ENCODE peak calls at places on chromosomes 3 and 15, in seven cellular contexts. One of them, this sample, is unnamed.

GRCh38 chr15:25250906-25251622 is 187.8 kb downstream of the UBE3A start:
- DNase-seq in upper lobe of right lung: peak
- DNase-seq in pancreas: peak
- DNase-seq in heart right ventricle: no peak
- DNase-seq in heart left ventricle: no peak
- DNase-seq in breast epithelium: peak
- DNase-seq in lower leg skin: no peak
- DNase-seq in this sample: no peak

GRCh38 chr3:46916278-46916677 is 38.8 kb downstream of the PTH1R start:
- DNase-seq in upper lobe of right lung: no peak
- DNase-seq in pancreas: no peak
- DNase-seq in heart right ventricle: no peak
- DNase-seq in heart left ventricle: no peak
- DNase-seq in breast epithelium: no peak
- DNase-seq in lower leg skin: no peak
- DNase-seq in this sample: no peak

GRCh38 chr3:106518516-106518915 is 649.7 kb upstream of the CBLB start:
- DNase-seq in upper lobe of right lung: no peak
- DNase-seq in pancreas: no peak
- DNase-seq in heart right ventricle: no peak
- DNase-seq in heart left ventricle: no peak
- DNase-seq in breast epithelium: no peak
- DNase-seq in lower leg skin: no peak
- DNase-seq in this sample: peak

GRCh38 chr15:45714501-45715488 is 80.0 kb downstream of the SQOR start:
- DNase-seq in upper lobe of right lung: no peak
- DNase-seq in pancreas: peak
- DNase-seq in heart right ventricle: peak
- DNase-seq in heart left ventricle: peak
- DNase-seq in breast epithelium: peak
- DNase-seq in lower leg skin: peak
- DNase-seq in this sample: peak

GRCh38 chr3:62145086-62145757 is 228.1 kb downstream of the FEZF2 start:
- DNase-seq in upper lobe of right lung: no peak
- DNase-seq in pancreas: no peak
- DNase-seq in heart right ventricle: no peak
- DNase-seq in heart left ventricle: no peak
- DNase-seq in breast epithelium: no peak
- DNase-seq in lower leg skin: no peak
- DNase-seq in this sample: no peak

GRCh38 chr15:60115579-60116415 is 111.7 kb downstream of the FOXB1 start:
- DNase-seq in upper lobe of right lung: no peak
- DNase-seq in pancreas: no peak
- DNase-seq in heart right ventricle: no peak
- DNase-seq in heart left ventricle: no peak
- DNase-seq in breast epithelium: no peak
- DNase-seq in lower leg skin: no peak
- DNase-seq in this sample: no peak

GRCh38 chr3:107630779-107631178 is 108.0 kb downstream of the BBX start:
- DNase-seq in upper lobe of right lung: no peak
- DNase-seq in pancreas: no peak
- DNase-seq in heart right ventricle: no peak
- DNase-seq in heart left ventricle: no peak
- DNase-seq in breast epithelium: no peak
- DNase-seq in lower leg skin: no peak
- DNase-seq in this sample: no peak

GRCh38 chr3:23238578-23238977 is 35.5 kb downstream of the UBE2E2 start:
- DNase-seq in upper lobe of right lung: no peak
- DNase-seq in pancreas: no peak
- DNase-seq in heart right ventricle: no peak
- DNase-seq in heart left ventricle: no peak
- DNase-seq in breast epithelium: no peak
- DNase-seq in lower leg skin: no peak
- DNase-seq in this sample: no peak

GRCh38 chr3:130354430-130354829 is 9.0 kb downstream of the COL6A5 start:
- DNase-seq in upper lobe of right lung: no peak
- DNase-seq in pancreas: no peak
- DNase-seq in heart right ventricle: no peak
- DNase-seq in heart left ventricle: no peak
- DNase-seq in breast epithelium: no peak
- DNase-seq in lower leg skin: no peak
- DNase-seq in this sample: no peak

GRCh38 chr3:158095302-158095997 is 10.8 kb downstream of the SHOX2 start:
- DNase-seq in upper lobe of right lung: no peak
- DNase-seq in pancreas: no peak
- DNase-seq in heart right ventricle: no peak
- DNase-seq in heart left ventricle: no peak
- DNase-seq in breast epithelium: no peak
- DNase-seq in lower leg skin: no peak
- DNase-seq in this sample: no peak

GRCh38 chr15:68372291-68372811 is 59.6 kb downstream of the ITGA11 start:
- DNase-seq in upper lobe of right lung: no peak
- DNase-seq in pancreas: no peak
- DNase-seq in heart right ventricle: no peak
- DNase-seq in heart left ventricle: peak
- DNase-seq in breast epithelium: no peak
- DNase-seq in lower leg skin: no peak
- DNase-seq in this sample: peak

GRCh38 chr15:58240191-58240932 is 102.2 kb downstream of the AQP9 start:
- DNase-seq in upper lobe of right lung: no peak
- DNase-seq in pancreas: no peak
- DNase-seq in heart right ventricle: no peak
- DNase-seq in heart left ventricle: no peak
- DNase-seq in breast epithelium: no peak
- DNase-seq in lower leg skin: no peak
- DNase-seq in this sample: no peak

GRCh38 chr3:194487289-194488006 is 646 bp upstream of the ATP13A3 start:
- DNase-seq in upper lobe of right lung: peak
- DNase-seq in pancreas: peak
- DNase-seq in heart right ventricle: peak
- DNase-seq in heart left ventricle: peak
- DNase-seq in breast epithelium: no peak
- DNase-seq in lower leg skin: peak
- DNase-seq in this sample: no peak

GRCh38 chr3:23479615-23480323 is 276.6 kb downstream of the UBE2E2 start:
- DNase-seq in upper lobe of right lung: no peak
- DNase-seq in pancreas: no peak
- DNase-seq in heart right ventricle: no peak
- DNase-seq in heart left ventricle: no peak
- DNase-seq in breast epithelium: no peak
- DNase-seq in lower leg skin: no peak
- DNase-seq in this sample: no peak

GRCh38 chr3:127067116-127067910 is 84.4 kb downstream of the PLXNA1 start:
- DNase-seq in upper lobe of right lung: peak
- DNase-seq in pancreas: peak
- DNase-seq in heart right ventricle: no peak
- DNase-seq in heart left ventricle: no peak
- DNase-seq in breast epithelium: no peak
- DNase-seq in lower leg skin: no peak
- DNase-seq in this sample: no peak

GRCh38 chr3:72345237-72345878 is 502.9 kb downstream of the SHQ1 start:
- DNase-seq in upper lobe of right lung: no peak
- DNase-seq in pancreas: no peak
- DNase-seq in heart right ventricle: no peak
- DNase-seq in heart left ventricle: no peak
- DNase-seq in breast epithelium: no peak
- DNase-seq in lower leg skin: no peak
- DNase-seq in this sample: no peak

GRCh38 chr15:98484914-98485313 is 163.4 kb upstream of the IGF1R start:
- DNase-seq in upper lobe of right lung: no peak
- DNase-seq in pancreas: no peak
- DNase-seq in heart right ventricle: no peak
- DNase-seq in heart left ventricle: no peak
- DNase-seq in breast epithelium: no peak
- DNase-seq in lower leg skin: no peak
- DNase-seq in this sample: no peak

GRCh38 chr3:77232557-77232956 is 192.7 kb downstream of the ROBO2 start:
- DNase-seq in upper lobe of right lung: no peak
- DNase-seq in pancreas: no peak
- DNase-seq in heart right ventricle: no peak
- DNase-seq in heart left ventricle: no peak
- DNase-seq in breast epithelium: no peak
- DNase-seq in lower leg skin: no peak
- DNase-seq in this sample: no peak

GRCh38 chr3:98780343-98780742 is 17.2 kb downstream of the ST3GAL6 start:
- DNase-seq in upper lobe of right lung: no peak
- DNase-seq in pancreas: no peak
- DNase-seq in heart right ventricle: no peak
- DNase-seq in heart left ventricle: no peak
- DNase-seq in breast epithelium: no peak
- DNase-seq in lower leg skin: no peak
- DNase-seq in this sample: no peak

GRCh38 chr3:63051920-63052319 is 176.7 kb upstream of the CADPS start:
- DNase-seq in upper lobe of right lung: no peak
- DNase-seq in pancreas: no peak
- DNase-seq in heart right ventricle: no peak
- DNase-seq in heart left ventricle: no peak
- DNase-seq in breast epithelium: no peak
- DNase-seq in lower leg skin: no peak
- DNase-seq in this sample: peak

GRCh38 chr3:61666615-61667320 is 105.4 kb downstream of the PTPRG start:
- DNase-seq in upper lobe of right lung: no peak
- DNase-seq in pancreas: no peak
- DNase-seq in heart right ventricle: no peak
- DNase-seq in heart left ventricle: no peak
- DNase-seq in breast epithelium: no peak
- DNase-seq in lower leg skin: no peak
- DNase-seq in this sample: no peak

GRCh38 chr3:192275741-192276355 is 451.5 kb downstream of the FGF12 start:
- DNase-seq in upper lobe of right lung: no peak
- DNase-seq in pancreas: no peak
- DNase-seq in heart right ventricle: no peak
- DNase-seq in heart left ventricle: no peak
- DNase-seq in breast epithelium: no peak
- DNase-seq in lower leg skin: no peak
- DNase-seq in this sample: no peak

GRCh38 chr3:44476181-44476599 is 1.3 kb downstream of the ZNF445 start:
- DNase-seq in upper lobe of right lung: no peak
- DNase-seq in pancreas: no peak
- DNase-seq in heart right ventricle: no peak
- DNase-seq in heart left ventricle: no peak
- DNase-seq in breast epithelium: no peak
- DNase-seq in lower leg skin: no peak
- DNase-seq in this sample: no peak
- H3K4me3 ChIP-seq in upper lobe of right lung: peak
- H3K4me3 ChIP-seq in pancreas: peak
- H3K4me3 ChIP-seq in heart right ventricle: peak
- H3K4me3 ChIP-seq in heart left ventricle: peak
- H3K4me3 ChIP-seq in breast epithelium: peak
- H3K4me3 ChIP-seq in lower leg skin: no peak
- H3K4me3 ChIP-seq in this sample: peak

GRCh38 chr3:171916888-171917287 is 73.7 kb downstream of the TMEM212 start:
- DNase-seq in upper lobe of right lung: no peak
- DNase-seq in pancreas: no peak
- DNase-seq in heart right ventricle: no peak
- DNase-seq in heart left ventricle: no peak
- DNase-seq in breast epithelium: no peak
- DNase-seq in lower leg skin: no peak
- DNase-seq in this sample: no peak
- TF ChIP-seq CTCF in upper lobe of right lung: no peak
- TF ChIP-seq CTCF in pancreas: no peak
- TF ChIP-seq CTCF in heart right ventricle: no peak
- TF ChIP-seq CTCF in heart left ventricle: no peak
- TF ChIP-seq CTCF in breast epithelium: no peak
- TF ChIP-seq CTCF in lower leg skin: no peak
- TF ChIP-seq CTCF in this sample: no peak

GRCh38 chr3:50502225-50502583 is 1.2 kb downstream of the CACNA2D2 start:
- DNase-seq in upper lobe of right lung: no peak
- DNase-seq in pancreas: no peak
- DNase-seq in heart right ventricle: no peak
- DNase-seq in heart left ventricle: no peak
- DNase-seq in breast epithelium: no peak
- DNase-seq in lower leg skin: no peak
- DNase-seq in this sample: no peak
- H3K4me3 ChIP-seq in upper lobe of right lung: peak
- H3K4me3 ChIP-seq in pancreas: no peak
- H3K4me3 ChIP-seq in heart right ventricle: peak
- H3K4me3 ChIP-seq in heart left ventricle: peak
- H3K4me3 ChIP-seq in breast epithelium: peak
- H3K4me3 ChIP-seq in lower leg skin: no peak
- H3K4me3 ChIP-seq in this sample: no peak

GRCh38 chr3:28077566-28077965 is 163.9 kb upstream of the CMC1 start:
- DNase-seq in upper lobe of right lung: peak
- DNase-seq in pancreas: peak
- DNase-seq in heart right ventricle: no peak
- DNase-seq in heart left ventricle: peak
- DNase-seq in breast epithelium: no peak
- DNase-seq in lower leg skin: peak
- DNase-seq in this sample: peak
- TF ChIP-seq CTCF in upper lobe of right lung: peak
- TF ChIP-seq CTCF in pancreas: no peak
- TF ChIP-seq CTCF in heart right ventricle: peak
- TF ChIP-seq CTCF in heart left ventricle: peak
- TF ChIP-seq CTCF in breast epithelium: peak
- TF ChIP-seq CTCF in lower leg skin: no peak
- TF ChIP-seq CTCF in this sample: no peak

DNA sequence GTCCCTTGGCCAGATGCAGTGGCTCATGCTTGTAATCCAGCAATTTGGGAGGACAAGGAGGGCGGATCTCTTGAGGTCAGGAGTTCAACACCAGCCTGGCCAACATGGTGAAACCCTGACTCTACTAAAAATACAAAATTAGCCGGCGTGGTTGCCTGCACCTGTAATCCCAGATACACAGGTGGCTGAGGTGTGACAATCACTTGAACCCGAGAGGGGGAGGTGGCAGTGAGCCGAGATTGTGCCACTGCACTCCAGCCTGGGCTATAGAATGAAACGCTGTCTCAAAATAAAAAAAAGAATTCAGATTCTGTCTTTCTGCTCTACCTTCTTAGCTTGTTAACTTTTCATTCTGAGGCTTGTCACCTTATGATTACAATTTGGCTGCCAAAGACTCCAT is 22.1 kb downstream of the MYO5A start:
- DNase-seq in upper lobe of right lung: no peak
- DNase-seq in pancreas: no peak
- DNase-seq in heart right ventricle: no peak
- DNase-seq in heart left ventricle: no peak
- DNase-seq in breast epithelium: no peak
- DNase-seq in lower leg skin: no peak
- DNase-seq in this sample: no peak
- H3K4me3 ChIP-seq in upper lobe of right lung: no peak
- H3K4me3 ChIP-seq in pancreas: no peak
- H3K4me3 ChIP-seq in heart right ventricle: no peak
- H3K4me3 ChIP-seq in heart left ventricle: no peak
- H3K4me3 ChIP-seq in breast epithelium: no peak
- H3K4me3 ChIP-seq in lower leg skin: no peak
- H3K4me3 ChIP-seq in this sample: no peak

This sample was measured in astrocyte of the cerebellum.